ENCODE peak calls at places on chromosomes 3 and 15, in five cellular contexts. One of them, this sample, is unnamed.

GRCh38 chr3:124779751-124780191 is 49.5 kb downstream of the UMPS start:
- DNase-seq in NB4: no peak
- DNase-seq in tibial nerve: no peak
- DNase-seq in thoracic aorta: no peak
- DNase-seq in activated naive CD4-positive, alpha-beta T cell treated with anti-CD3 and anti-CD28 coated beads, Interleukin-2, amount 50 U/mL, for 16 hours: no peak
- DNase-seq in this sample: no peak

GRCh38 chr3:191889781-191890180 is 428.8 kb downstream of the PYDC2 start:
- DNase-seq in NB4: no peak
- DNase-seq in tibial nerve: no peak
- DNase-seq in thoracic aorta: no peak
- DNase-seq in activated naive CD4-positive, alpha-beta T cell treated with anti-CD3 and anti-CD28 coated beads, Interleukin-2, amount 50 U/mL, for 16 hours: no peak
- DNase-seq in this sample: no peak

GRCh38 chr3:180762866-180763265 is 83.6 kb upstream of the CCDC39 start:
- DNase-seq in NB4: no peak
- DNase-seq in tibial nerve: no peak
- DNase-seq in thoracic aorta: no peak
- DNase-seq in activated naive CD4-positive, alpha-beta T cell treated with anti-CD3 and anti-CD28 coated beads, Interleukin-2, amount 50 U/mL, for 16 hours: no peak
- DNase-seq in this sample: no peak

GRCh38 chr3:126835472-126836219 is 131.6 kb downstream of the CHCHD6 start:
- DNase-seq in NB4: no peak
- DNase-seq in tibial nerve: no peak
- DNase-seq in thoracic aorta: no peak
- DNase-seq in activated naive CD4-positive, alpha-beta T cell treated with anti-CD3 and anti-CD28 coated beads, Interleukin-2, amount 50 U/mL, for 16 hours: no peak
- DNase-seq in this sample: peak; percentile 59

GRCh38 chr3:14363976-14364375 is 38.4 kb upstream of the SLC6A6 start:
- DNase-seq in NB4: no peak
- DNase-seq in tibial nerve: no peak
- DNase-seq in thoracic aorta: no peak
- DNase-seq in activated naive CD4-positive, alpha-beta T cell treated with anti-CD3 and anti-CD28 coated beads, Interleukin-2, amount 50 U/mL, for 16 hours: no peak
- DNase-seq in this sample: peak; percentile 38

GRCh38 chr15:42138968-42139386 is 17.5 kb downstream of the PLA2G4F start:
- DNase-seq in NB4: no peak
- DNase-seq in tibial nerve: no peak
- DNase-seq in thoracic aorta: no peak
- DNase-seq in activated naive CD4-positive, alpha-beta T cell treated with anti-CD3 and anti-CD28 coated beads, Interleukin-2, amount 50 U/mL, for 16 hours: no peak
- DNase-seq in this sample: no peak

GRCh38 chr3:127141921-127142730 is 50.8 kb upstream of the PRR23E start:
- DNase-seq in NB4: no peak
- DNase-seq in tibial nerve: no peak
- DNase-seq in thoracic aorta: no peak
- DNase-seq in activated naive CD4-positive, alpha-beta T cell treated with anti-CD3 and anti-CD28 coated beads, Interleukin-2, amount 50 U/mL, for 16 hours: no peak
- DNase-seq in this sample: no peak

GRCh38 chr3:104908761-104909160 is 457.9 kb upstream of the ALCAM start:
- DNase-seq in NB4: no peak
- DNase-seq in tibial nerve: no peak
- DNase-seq in thoracic aorta: no peak
- DNase-seq in activated naive CD4-positive, alpha-beta T cell treated with anti-CD3 and anti-CD28 coated beads, Interleukin-2, amount 50 U/mL, for 16 hours: no peak
- DNase-seq in this sample: no peak

GRCh38 chr3:58167431-58168351 is 43.1 kb downstream of the DNASE1L3 start:
- DNase-seq in NB4: peak; percentile 57
- DNase-seq in tibial nerve: peak; percentile 52
- DNase-seq in thoracic aorta: no peak
- DNase-seq in activated naive CD4-positive, alpha-beta T cell treated with anti-CD3 and anti-CD28 coated beads, Interleukin-2, amount 50 U/mL, for 16 hours: peak; percentile 67
- DNase-seq in this sample: peak; percentile 65

GRCh38 chr3:149004622-149005021 is 13.3 kb downstream of the GYG1 start:
- DNase-seq in NB4: no peak
- DNase-seq in tibial nerve: no peak
- DNase-seq in thoracic aorta: no peak
- DNase-seq in activated naive CD4-positive, alpha-beta T cell treated with anti-CD3 and anti-CD28 coated beads, Interleukin-2, amount 50 U/mL, for 16 hours: no peak
- DNase-seq in this sample: peak; percentile 58

This sample was measured in adipocyte.